ENCODE peak calls at places on chromosomes 11 and 22, in eight cellular contexts. One of them, this sample, is unnamed.

GRCh38 chr11:46513934-46514342 is 79.9 kb downstream of the AMBRA1 start:
- DNase-seq in GM12891: no peak
- DNase-seq in GM23248: no peak
- DNase-seq in hypothalamus: no peak
- DNase-seq in kidney tubule cell: peak
- DNase-seq in T follicular helper cell: no peak
- DNase-seq in activated naive CD4-positive, alpha-beta T cell: no peak
- DNase-seq in neural crest cell: no peak
- DNase-seq in this sample: peak

GRCh38 chr11:7098235-7098832 is 9.5 kb downstream of the RBMXL2 start:
- DNase-seq in activated naive CD4-positive, alpha-beta T cell: no peak
- DNase-seq in T follicular helper cell: no peak
- DNase-seq in kidney tubule cell: peak
- DNase-seq in GM23248: peak
- DNase-seq in hypothalamus: no peak
- DNase-seq in neural crest cell: no peak
- DNase-seq in GM12891: peak
- DNase-seq in this sample: peak

GRCh38 chr11:34570584-34570983 is 50.3 kb upstream of the EHF start:
- DNase-seq in hypothalamus: no peak
- DNase-seq in neural crest cell: no peak
- DNase-seq in activated naive CD4-positive, alpha-beta T cell: no peak
- DNase-seq in kidney tubule cell: peak
- DNase-seq in GM12891: no peak
- DNase-seq in T follicular helper cell: no peak
- DNase-seq in GM23248: no peak
- DNase-seq in this sample: peak

GRCh38 chr11:45745065-45745811 is 59.7 kb upstream of the SLC35C1 start:
- DNase-seq in activated naive CD4-positive, alpha-beta T cell: no peak
- DNase-seq in neural crest cell: no peak
- DNase-seq in T follicular helper cell: no peak
- DNase-seq in hypothalamus: peak
- DNase-seq in kidney tubule cell: no peak
- DNase-seq in GM12891: no peak
- DNase-seq in GM23248: no peak
- DNase-seq in this sample: peak

GRCh38 chr11:124987096-124987495 is 33.1 kb downstream of the CCDC15 start:
- DNase-seq in kidney tubule cell: no peak
- DNase-seq in GM12891: no peak
- DNase-seq in GM23248: no peak
- DNase-seq in T follicular helper cell: no peak
- DNase-seq in activated naive CD4-positive, alpha-beta T cell: no peak
- DNase-seq in neural crest cell: no peak
- DNase-seq in hypothalamus: no peak
- DNase-seq in this sample: no peak

GRCh38 chr11:79336740-79337517 is 103.9 kb downstream of the TENM4 start:
- DNase-seq in kidney tubule cell: no peak
- DNase-seq in GM23248: no peak
- DNase-seq in T follicular helper cell: no peak
- DNase-seq in hypothalamus: no peak
- DNase-seq in activated naive CD4-positive, alpha-beta T cell: no peak
- DNase-seq in GM12891: no peak
- DNase-seq in neural crest cell: no peak
- DNase-seq in this sample: no peak

GRCh38 chr11:111676878-111677585 is 74.8 kb downstream of the SIK2 start:
- DNase-seq in kidney tubule cell: peak
- DNase-seq in GM12891: no peak
- DNase-seq in activated naive CD4-positive, alpha-beta T cell: no peak
- DNase-seq in hypothalamus: no peak
- DNase-seq in GM23248: peak
- DNase-seq in neural crest cell: no peak
- DNase-seq in T follicular helper cell: no peak
- DNase-seq in this sample: peak

GRCh38 chr11:93116641-93117577 is 80.9 kb downstream of the SLC36A4 start:
- DNase-seq in GM23248: no peak
- DNase-seq in T follicular helper cell: no peak
- DNase-seq in activated naive CD4-positive, alpha-beta T cell: no peak
- DNase-seq in GM12891: no peak
- DNase-seq in hypothalamus: no peak
- DNase-seq in neural crest cell: no peak
- DNase-seq in kidney tubule cell: no peak
- DNase-seq in this sample: no peak

GRCh38 chr11:77854838-77855237 is 33.9 kb downstream of the AAMDC start:
- DNase-seq in activated naive CD4-positive, alpha-beta T cell: no peak
- DNase-seq in T follicular helper cell: no peak
- DNase-seq in neural crest cell: no peak
- DNase-seq in GM12891: no peak
- DNase-seq in hypothalamus: no peak
- DNase-seq in GM23248: no peak
- DNase-seq in kidney tubule cell: no peak
- DNase-seq in this sample: no peak

GRCh38 chr22:38733329-38734202 is 22.2 kb downstream of the SUN2 start:
- DNase-seq in hypothalamus: peak
- DNase-seq in T follicular helper cell: peak
- DNase-seq in kidney tubule cell: peak
- DNase-seq in GM12891: no peak
- DNase-seq in neural crest cell: peak
- DNase-seq in activated naive CD4-positive, alpha-beta T cell: peak
- DNase-seq in GM23248: peak
- DNase-seq in this sample: peak

GRCh38 chr11:65903068-65903481 is 2.9 kb upstream of the FOSL1 start:
- DNase-seq in kidney tubule cell: peak
- DNase-seq in hypothalamus: no peak
- DNase-seq in T follicular helper cell: no peak
- DNase-seq in GM12891: no peak
- DNase-seq in GM23248: peak
- DNase-seq in neural crest cell: no peak
- DNase-seq in activated naive CD4-positive, alpha-beta T cell: no peak
- DNase-seq in this sample: peak

GRCh38 chr22:50739279-50739691 is 1.3 kb downstream of the ACR start:
- DNase-seq in neural crest cell: no peak
- DNase-seq in hypothalamus: no peak
- DNase-seq in GM12891: no peak
- DNase-seq in kidney tubule cell: no peak
- DNase-seq in activated naive CD4-positive, alpha-beta T cell: no peak
- DNase-seq in T follicular helper cell: no peak
- DNase-seq in GM23248: no peak
- DNase-seq in this sample: no peak

GRCh38 chr11:11972942-11973341 is 35.5 kb downstream of the DKK3 start:
- DNase-seq in T follicular helper cell: no peak
- DNase-seq in neural crest cell: no peak
- DNase-seq in kidney tubule cell: no peak
- DNase-seq in GM12891: no peak
- DNase-seq in activated naive CD4-positive, alpha-beta T cell: no peak
- DNase-seq in hypothalamus: no peak
- DNase-seq in GM23248: no peak
- DNase-seq in this sample: no peak

GRCh38 chr11:58863697-58864096 is 19.2 kb upstream of the GLYATL2 start:
- DNase-seq in T follicular helper cell: no peak
- DNase-seq in kidney tubule cell: no peak
- DNase-seq in GM23248: no peak
- DNase-seq in neural crest cell: no peak
- DNase-seq in hypothalamus: no peak
- DNase-seq in GM12891: no peak
- DNase-seq in activated naive CD4-positive, alpha-beta T cell: no peak
- DNase-seq in this sample: no peak

GRCh38 chr11:59221438-59221837 is 8.7 kb upstream of the MPEG1 start:
- DNase-seq in neural crest cell: no peak
- DNase-seq in kidney tubule cell: peak
- DNase-seq in activated naive CD4-positive, alpha-beta T cell: no peak
- DNase-seq in hypothalamus: no peak
- DNase-seq in GM23248: peak
- DNase-seq in GM12891: no peak
- DNase-seq in T follicular helper cell: no peak
- DNase-seq in this sample: peak

GRCh38 chr11:47566166-47566546 is 757 bp downstream of the PTPMT1 start:
- DNase-seq in hypothalamus: no peak
- DNase-seq in GM23248: peak
- DNase-seq in T follicular helper cell: no peak
- DNase-seq in activated naive CD4-positive, alpha-beta T cell: no peak
- DNase-seq in kidney tubule cell: peak
- DNase-seq in GM12891: no peak
- DNase-seq in neural crest cell: no peak
- DNase-seq in this sample: no peak

GRCh38 chr22:48100685-48101417 is 1338.4 kb downstream of the TBC1D22A start:
- DNase-seq in hypothalamus: no peak
- DNase-seq in T follicular helper cell: no peak
- DNase-seq in GM12891: no peak
- DNase-seq in kidney tubule cell: no peak
- DNase-seq in GM23248: no peak
- DNase-seq in neural crest cell: no peak
- DNase-seq in activated naive CD4-positive, alpha-beta T cell: no peak
- DNase-seq in this sample: no peak

GRCh38 chr22:35174398-35174797 is 82.9 kb upstream of the HMGXB4 start:
- DNase-seq in activated naive CD4-positive, alpha-beta T cell: no peak
- DNase-seq in T follicular helper cell: no peak
- DNase-seq in neural crest cell: no peak
- DNase-seq in GM12891: no peak
- DNase-seq in kidney tubule cell: no peak
- DNase-seq in hypothalamus: no peak
- DNase-seq in GM23248: no peak
- DNase-seq in this sample: no peak

GRCh38 chr11:100789500-100789899 is 102.4 kb downstream of the ARHGAP42 start:
- DNase-seq in T follicular helper cell: no peak
- DNase-seq in GM12891: no peak
- DNase-seq in neural crest cell: no peak
- DNase-seq in kidney tubule cell: peak
- DNase-seq in GM23248: no peak
- DNase-seq in hypothalamus: no peak
- DNase-seq in activated naive CD4-positive, alpha-beta T cell: no peak
- DNase-seq in this sample: no peak

GRCh38 chr11:114291381-114291780 is 4.8 kb upstream of the NNMT start:
- DNase-seq in GM23248: peak
- DNase-seq in kidney tubule cell: peak
- DNase-seq in T follicular helper cell: no peak
- DNase-seq in activated naive CD4-positive, alpha-beta T cell: no peak
- DNase-seq in GM12891: no peak
- DNase-seq in neural crest cell: no peak
- DNase-seq in hypothalamus: no peak
- DNase-seq in this sample: peak

GRCh38 chr11:11843233-11843632 is 1.5 kb downstream of the USP47 start:
- DNase-seq in kidney tubule cell: peak
- DNase-seq in T follicular helper cell: no peak
- DNase-seq in GM23248: peak
- DNase-seq in activated naive CD4-positive, alpha-beta T cell: no peak
- DNase-seq in hypothalamus: no peak
- DNase-seq in neural crest cell: no peak
- DNase-seq in GM12891: no peak
- DNase-seq in this sample: peak

GRCh38 chr11:121067912-121068652 is 33.0 kb upstream of the TECTA start:
- DNase-seq in hypothalamus: no peak
- DNase-seq in GM23248: no peak
- DNase-seq in neural crest cell: no peak
- DNase-seq in activated naive CD4-positive, alpha-beta T cell: no peak
- DNase-seq in T follicular helper cell: no peak
- DNase-seq in kidney tubule cell: no peak
- DNase-seq in GM12891: no peak
- DNase-seq in this sample: peak

This sample was measured in choroid plexus epithelial cell.